ENCODE peak calls at places on chromosomes 2 and 18, in five cellular contexts. B is suprapubic skin, A is stomach, X is colonic mucosa, E is endothelial cell of umbilical vein. V is an unnamed sample.
A peak's percentile ranks its signal among the peaks of the same experiment; 100 is the strongest.

GRCh38 chr2:158321264-158321663 is 135.3 kb downstream of the CCDC148 start:
- DNase-seq in B (no peak), A (no peak), X (no peak), E (peak; percentile 33), V (peak; percentile 82)

GRCh38 chr2:25651782-25652455 is 21.5 kb downstream of the DTNB start:
- DNase-seq in B (no peak), A (no peak), X (no peak), E (peak; percentile 23), V (no peak)

GRCh38 chr2:241802421-241802749 is 6.6 kb upstream of the NEU4 start:
- DNase-seq in B (no peak), A (no peak), X (peak; percentile 22), E (no peak), V (no peak)

GRCh38 chr2:53672881-53673522 is 94.6 kb upstream of the CHAC2 start:
- DNase-seq in B (no peak), A (no peak), X (no peak), E (no peak), V (peak; percentile 25)

GRCh38 chr2:219384083-219384713 is 3.5 kb downstream of the DNPEP start:
- DNase-seq in B (no peak), A (no peak), X (no peak), E (no peak), V (no peak)

GRCh38 chr18:64119916-64120315 is 29.0 kb downstream of the LINC00305 start:
- DNase-seq in B (no peak), A (no peak), X (no peak), E (peak; percentile 1), V (no peak)

GRCh38 chr2:38073211-38074005 is 2.5 kb downstream of the CYP1B1 start:
- DNase-seq in B (no peak), A (no peak), X (no peak), E (no peak), V (no peak)

GRCh38 chr2:84115458-84115857 is 343.6 kb downstream of the SUCLG1 start:
- DNase-seq in B (no peak), A (no peak), X (no peak), E (no peak), V (no peak)

GRCh38 chr2:221465776-221466175 is 106.3 kb downstream of the EPHA4 start:
- DNase-seq in B (no peak), A (no peak), X (no peak), E (no peak), V (no peak)

GRCh38 chr2:38619458-38620164 is 16.9 kb upstream of the HNRNPLL start:
- DNase-seq in B (no peak), A (no peak), X (no peak), E (peak; percentile 12), V (no peak)

GRCh38 chr2:128642801-128643200 is 324.1 kb upstream of the HS6ST1 start:
- DNase-seq in B (peak; percentile 13), A (peak; percentile 17), X (no peak), E (no peak), V (no peak)

GRCh38 chr2:49903471-49903870 is 749.2 kb upstream of the FSHR start:
- DNase-seq in B (no peak), A (no peak), X (no peak), E (no peak), V (no peak)

GRCh38 chr2:144849612-144850011 is 329.7 kb upstream of the ZEB2 start:
- DNase-seq in B (no peak), A (no peak), X (no peak), E (no peak), V (no peak)

GRCh38 chr2:79638410-79638809 is 125.6 kb downstream of the CTNNA2 start:
- DNase-seq in B (no peak), A (no peak), X (no peak), E (no peak), V (no peak)

GRCh38 chr2:181104512-181105121 is 124.2 kb downstream of the UBE2E3 start:
- DNase-seq in B (no peak), A (no peak), X (peak; percentile 24), E (peak; percentile 57), V (peak; percentile 67)

GRCh38 chr2:211930331-211930730 is 608.3 kb downstream of the ERBB4 start:
- DNase-seq in B (no peak), A (no peak), X (no peak), E (no peak), V (no peak)
- TF ChIP-seq CTCF in B (no peak), A (no peak), X (no peak), E (no peak), V (no peak)

GRCh38 chr18:49907346-49907929 is 94.1 kb upstream of the ACAA2 start:
- DNase-seq in B (no peak), A (no peak), X (no peak), E (no peak), V (no peak)

GRCh38 chr18:49898421-49898820 is 85.1 kb upstream of the ACAA2 start:
- DNase-seq in B (no peak), A (peak; percentile 48), X (peak; percentile 58), E (peak; percentile 68), V (peak; percentile 82)

GRCh38 chr18:49904871-49905555 is 91.7 kb upstream of the ACAA2 start:
- DNase-seq in B (no peak), A (no peak), X (no peak), E (no peak), V (no peak)

GRCh38 chr18:49899647-49900330 is 86.5 kb upstream of the ACAA2 start:
- DNase-seq in B (no peak), A (no peak), X (no peak), E (no peak), V (no peak)

DNA sequence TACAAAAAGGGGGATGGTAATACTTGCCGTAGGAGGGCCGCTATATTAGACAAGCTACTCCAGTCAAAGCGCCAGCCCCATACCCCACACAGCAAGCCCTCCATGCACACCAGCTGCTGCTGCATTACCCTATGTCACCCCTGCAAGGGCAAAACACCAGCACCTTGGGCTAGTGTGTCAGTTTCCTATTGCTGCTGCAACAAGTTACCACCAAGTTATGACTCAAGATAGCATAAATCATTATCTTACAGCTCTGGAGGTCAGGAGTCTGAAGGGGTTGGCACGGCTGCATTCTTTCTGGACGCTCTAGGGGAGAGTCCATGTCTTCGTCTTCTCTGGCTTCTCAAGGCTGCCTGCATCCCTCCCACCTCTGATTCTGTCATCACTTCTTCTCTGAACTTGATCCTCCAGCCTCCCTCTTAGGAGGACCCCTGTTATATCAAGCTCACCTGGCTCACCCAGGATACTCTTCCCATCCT is 88.6 kb upstream of the ACAA2 start:
- DNase-seq in B (no peak), A (no peak), X (no peak), E (no peak), V (no peak)
- H3K27me3 ChIP-seq in B (no peaks in the 10 kb centered on the region), A (no peaks in the 10 kb centered on the region), X (no peaks in the 10 kb centered on the region), E (no peaks in the 10 kb centered on the region), V (no peaks in the 10 kb centered on the region)

GRCh38 chr2:217853961-217854360 is 148.8 kb downstream of the TNS1 start:
- DNase-seq in B (no peak), A (no peak), X (no peak), E (no peak), V (no peak)

GRCh38 chr2:217852812-217853211 is 150.0 kb downstream of the TNS1 start:
- DNase-seq in B (no peak), A (no peak), X (no peak), E (no peak), V (no peak)

GRCh38 chr2:217854684-217855083 is 148.1 kb downstream of the TNS1 start:
- DNase-seq in B (no peak), A (no peak), X (no peak), E (no peak), V (no peak)

GRCh38 chr2:217851191-217852020 is 151.4 kb downstream of the TNS1 start:
- DNase-seq in B (no peak), A (no peak), X (no peak), E (peak; percentile 18), V (peak; percentile 18)

DNA sequence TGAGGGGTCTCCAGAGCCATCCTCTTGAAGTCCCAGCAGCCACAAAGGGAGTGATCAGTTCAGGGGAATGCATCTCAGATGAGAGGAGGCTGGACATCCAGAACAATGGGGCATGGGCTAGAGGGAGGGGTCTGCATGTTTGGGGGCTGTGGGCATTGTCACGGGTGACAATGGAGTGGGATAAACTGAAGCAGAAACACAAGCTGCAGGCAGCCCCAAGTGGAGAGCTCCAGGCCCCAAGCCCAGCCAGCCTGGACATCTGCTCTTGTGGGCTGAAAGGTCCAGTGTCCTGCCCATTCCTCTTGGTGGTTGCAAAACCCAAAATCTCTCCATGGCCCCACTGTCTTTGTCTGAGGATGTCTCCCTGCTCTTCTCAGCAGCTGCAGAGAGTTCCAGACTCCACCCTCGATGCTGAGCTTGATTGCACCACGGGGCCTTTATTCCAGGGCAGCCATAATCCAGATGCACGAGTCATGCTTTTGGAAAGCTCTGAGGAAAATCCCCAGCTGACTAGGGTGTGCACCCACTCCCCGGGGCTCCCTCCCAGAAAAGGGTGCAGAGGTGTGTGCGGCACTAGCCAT is 149.4 kb downstream of the TNS1 start:
- DNase-seq in B (no peak), A (no peak), X (peak; percentile 37), E (no peak), V (no peak)
- H3K36me3 ChIP-seq in B (peaks cover 24% of the 10 kb centered on the region), A (peaks cover 38% of the 10 kb centered on the region), X (no peaks in the 10 kb centered on the region), E (no peaks in the 10 kb centered on the region), V (peaks cover 6% of the 10 kb centered on the region)

GRCh38 chr2:45607701-45608100 is 3.4 kb downstream of the SRBD1 start:
- DNase-seq in B (no peak), A (no peak), X (no peak), E (peak; percentile 24), V (peak; percentile 36)
- TF ChIP-seq CTCF in B (peak; percentile 15), A (no peak), X (peak; percentile 14), E (peak; percentile 28), V (peak; percentile 71)

V was measured in brain microvascular endothelial cell.